ENCODE peak calls at places on chromosome 1, in nine cellular contexts. One of them, this sample, is unnamed. For H3K4me1, the result is how much of the 10 kb centered on the place peaks cover.

GRCh38 chr1:165816157-165816556 is 11.3 kb upstream of the UCK2 start:
- DNase-seq in CD8-positive, alpha-beta T cell: no peak
- DNase-seq in IMR-90: no peak
- DNase-seq in tibial artery: no peak
- DNase-seq in OCI-LY7: no peak
- DNase-seq in small intestine: no peak
- DNase-seq in neuronal stem cell: no peak
- DNase-seq in gastrocnemius medialis: no peak
- DNase-seq in right atrium auricular region: no peak
- DNase-seq in this sample: no peak

GRCh38 chr1:64006276-64007051 is 197.0 kb upstream of the UBE2U start:
- DNase-seq in CD8-positive, alpha-beta T cell: no peak
- DNase-seq in IMR-90: peak
- DNase-seq in tibial artery: peak
- DNase-seq in OCI-LY7: no peak
- DNase-seq in small intestine: peak
- DNase-seq in neuronal stem cell: no peak
- DNase-seq in gastrocnemius medialis: no peak
- DNase-seq in right atrium auricular region: no peak
- DNase-seq in this sample: no peak

GRCh38 chr1:201709564-201710295 is 119.2 kb upstream of the IPO9 start:
- DNase-seq in CD8-positive, alpha-beta T cell: peak
- DNase-seq in IMR-90: peak
- DNase-seq in tibial artery: peak
- DNase-seq in OCI-LY7: peak
- DNase-seq in small intestine: peak
- DNase-seq in neuronal stem cell: no peak
- DNase-seq in gastrocnemius medialis: peak
- DNase-seq in right atrium auricular region: peak
- DNase-seq in this sample: peak

GRCh38 chr1:41355761-41356160 is 5.5 kb upstream of the FOXO6 start:
- DNase-seq in CD8-positive, alpha-beta T cell: no peak
- DNase-seq in IMR-90: no peak
- DNase-seq in tibial artery: no peak
- DNase-seq in OCI-LY7: no peak
- DNase-seq in small intestine: no peak
- DNase-seq in neuronal stem cell: no peak
- DNase-seq in gastrocnemius medialis: no peak
- DNase-seq in right atrium auricular region: no peak
- DNase-seq in this sample: no peak

GRCh38 chr1:231079166-231079565 is 39.1 kb upstream of the FAM89A start:
- DNase-seq in CD8-positive, alpha-beta T cell: no peak
- DNase-seq in IMR-90: no peak
- DNase-seq in tibial artery: no peak
- DNase-seq in OCI-LY7: no peak
- DNase-seq in small intestine: no peak
- DNase-seq in neuronal stem cell: no peak
- DNase-seq in gastrocnemius medialis: no peak
- DNase-seq in right atrium auricular region: no peak
- DNase-seq in this sample: no peak

GRCh38 chr1:193176113-193176512 is 10.3 kb downstream of the B3GALT2 start:
- DNase-seq in CD8-positive, alpha-beta T cell: no peak
- DNase-seq in IMR-90: peak
- DNase-seq in tibial artery: no peak
- DNase-seq in OCI-LY7: no peak
- DNase-seq in small intestine: no peak
- DNase-seq in neuronal stem cell: no peak
- DNase-seq in gastrocnemius medialis: no peak
- DNase-seq in right atrium auricular region: no peak
- DNase-seq in this sample: no peak

GRCh38 chr1:7493711-7494110 is 277.4 kb upstream of the VAMP3 start:
- DNase-seq in CD8-positive, alpha-beta T cell: no peak
- DNase-seq in IMR-90: no peak
- DNase-seq in tibial artery: no peak
- DNase-seq in OCI-LY7: no peak
- DNase-seq in small intestine: no peak
- DNase-seq in neuronal stem cell: no peak
- DNase-seq in gastrocnemius medialis: no peak
- DNase-seq in right atrium auricular region: no peak
- DNase-seq in this sample: no peak

GRCh38 chr1:69648486-69648885 is 80.8 kb downstream of the LRRC7 start:
- DNase-seq in CD8-positive, alpha-beta T cell: no peak
- DNase-seq in IMR-90: peak
- DNase-seq in tibial artery: no peak
- DNase-seq in OCI-LY7: no peak
- DNase-seq in small intestine: no peak
- DNase-seq in neuronal stem cell: no peak
- DNase-seq in gastrocnemius medialis: no peak
- DNase-seq in right atrium auricular region: no peak
- DNase-seq in this sample: no peak

GRCh38 chr1:55702064-55702463 is 486.9 kb upstream of the USP24 start:
- DNase-seq in CD8-positive, alpha-beta T cell: no peak
- DNase-seq in IMR-90: no peak
- DNase-seq in tibial artery: no peak
- DNase-seq in OCI-LY7: peak
- DNase-seq in small intestine: peak
- DNase-seq in neuronal stem cell: no peak
- DNase-seq in gastrocnemius medialis: no peak
- DNase-seq in right atrium auricular region: no peak
- DNase-seq in this sample: no peak

GRCh38 chr1:56375184-56375837 is 204.1 kb downstream of the PLPP3 start:
- DNase-seq in CD8-positive, alpha-beta T cell: no peak
- DNase-seq in IMR-90: peak
- DNase-seq in tibial artery: no peak
- DNase-seq in OCI-LY7: no peak
- DNase-seq in small intestine: no peak
- DNase-seq in neuronal stem cell: no peak
- DNase-seq in gastrocnemius medialis: no peak
- DNase-seq in right atrium auricular region: no peak
- DNase-seq in this sample: no peak

GRCh38 chr1:183871142-183871541 is 66.2 kb downstream of the RGL1 start:
- DNase-seq in CD8-positive, alpha-beta T cell: no peak
- DNase-seq in IMR-90: peak
- DNase-seq in tibial artery: no peak
- DNase-seq in OCI-LY7: no peak
- DNase-seq in small intestine: no peak
- DNase-seq in neuronal stem cell: no peak
- DNase-seq in gastrocnemius medialis: no peak
- DNase-seq in right atrium auricular region: no peak
- DNase-seq in this sample: peak

GRCh38 chr1:94922756-94923465 is 4.0 kb downstream of the CNN3 start:
- DNase-seq in CD8-positive, alpha-beta T cell: no peak
- DNase-seq in IMR-90: peak
- DNase-seq in tibial artery: no peak
- DNase-seq in OCI-LY7: no peak
- DNase-seq in small intestine: peak
- DNase-seq in neuronal stem cell: no peak
- DNase-seq in gastrocnemius medialis: no peak
- DNase-seq in right atrium auricular region: no peak
- DNase-seq in this sample: no peak
- H3K4me3 ChIP-seq in CD8-positive, alpha-beta T cell: no peak
- H3K4me3 ChIP-seq in IMR-90: peak
- H3K4me3 ChIP-seq in tibial artery: peak
- H3K4me3 ChIP-seq in OCI-LY7: no peak
- H3K4me3 ChIP-seq in small intestine: peak
- H3K4me3 ChIP-seq in neuronal stem cell: no peak
- H3K4me3 ChIP-seq in gastrocnemius medialis: peak
- H3K4me3 ChIP-seq in right atrium auricular region: peak
- H3K4me3 ChIP-seq in this sample: no peak

DNA sequence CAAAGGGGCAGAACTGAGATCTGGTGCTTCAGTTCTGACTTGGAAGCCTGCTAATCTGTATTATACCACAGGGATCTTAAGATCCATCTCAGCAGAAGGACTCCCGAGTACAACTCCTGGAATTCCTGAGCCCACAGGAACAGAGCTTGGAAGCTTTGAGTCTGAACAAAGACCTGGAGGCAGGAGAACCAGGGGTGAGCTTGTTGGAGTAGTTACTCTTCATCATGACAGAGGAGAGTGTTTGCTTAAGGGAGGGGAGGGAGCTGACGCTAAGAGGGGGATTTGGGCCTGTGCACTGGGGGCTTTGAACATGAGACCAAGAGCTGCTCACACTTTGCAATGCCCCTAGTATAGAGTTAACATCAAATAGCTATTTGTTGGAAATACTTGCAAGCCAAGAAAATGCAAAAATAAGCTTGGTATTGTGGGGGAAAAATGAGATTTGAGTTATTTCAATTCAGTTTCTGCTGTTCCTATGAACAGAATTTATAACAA is 41.1 kb upstream of the TRABD2B start:
- DNase-seq in CD8-positive, alpha-beta T cell: no peak
- DNase-seq in IMR-90: no peak
- DNase-seq in tibial artery: no peak
- DNase-seq in OCI-LY7: no peak
- DNase-seq in small intestine: no peak
- DNase-seq in neuronal stem cell: no peak
- DNase-seq in gastrocnemius medialis: no peak
- DNase-seq in right atrium auricular region: no peak
- DNase-seq in this sample: no peak
- H3K4me1 ChIP-seq in CD8-positive, alpha-beta T cell: under half
- H3K4me1 ChIP-seq in IMR-90: under half
- H3K4me1 ChIP-seq in tibial artery: under half
- H3K4me1 ChIP-seq in OCI-LY7: under half
- H3K4me1 ChIP-seq in small intestine: under half
- H3K4me1 ChIP-seq in neuronal stem cell: under half
- H3K4me1 ChIP-seq in gastrocnemius medialis: under half
- H3K4me1 ChIP-seq in right atrium auricular region: under half
- H3K4me1 ChIP-seq in this sample: under half

DNA sequence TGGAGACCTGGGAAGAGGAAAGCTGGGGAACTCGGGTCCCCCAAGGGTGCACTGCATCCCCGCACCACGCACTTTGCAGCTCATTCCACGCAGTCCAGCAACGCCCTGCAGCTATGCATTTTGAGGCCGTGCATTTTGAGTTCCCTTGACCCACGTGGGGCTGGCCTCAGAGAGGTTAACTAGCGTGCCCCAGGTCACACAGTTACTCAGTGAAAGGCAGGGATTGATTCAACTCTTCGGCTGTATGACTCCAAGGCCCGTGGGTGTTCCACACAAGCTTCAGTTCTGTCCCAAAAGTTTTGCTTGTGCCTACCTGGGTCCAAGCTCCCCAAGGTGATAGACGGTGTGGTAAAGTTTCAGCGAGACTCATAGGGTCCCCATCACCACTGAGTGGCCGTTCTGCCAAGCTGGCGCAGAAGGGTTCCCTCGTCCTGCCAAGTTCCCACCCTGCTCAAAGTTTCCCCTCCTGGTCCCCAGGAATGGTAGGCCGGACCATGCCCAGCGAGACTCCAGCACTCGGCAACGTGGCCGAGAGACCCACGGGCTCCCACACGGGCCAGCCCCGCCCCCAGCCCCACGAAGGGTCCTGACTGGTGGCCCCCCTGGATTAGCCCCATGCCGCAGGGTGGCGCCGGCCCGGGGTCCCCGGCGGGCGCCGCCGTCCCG is 611 bp downstream of the HSPG2 start:
- DNase-seq in CD8-positive, alpha-beta T cell: no peak
- DNase-seq in IMR-90: no peak
- DNase-seq in tibial artery: no peak
- DNase-seq in OCI-LY7: no peak
- DNase-seq in small intestine: peak
- DNase-seq in neuronal stem cell: no peak
- DNase-seq in gastrocnemius medialis: no peak
- DNase-seq in right atrium auricular region: no peak
- DNase-seq in this sample: no peak
- H3K27ac ChIP-seq in CD8-positive, alpha-beta T cell: no peak
- H3K27ac ChIP-seq in IMR-90: peak
- H3K27ac ChIP-seq in tibial artery: peak
- H3K27ac ChIP-seq in OCI-LY7: no peak
- H3K27ac ChIP-seq in small intestine: peak
- H3K27ac ChIP-seq in neuronal stem cell: no peak
- H3K27ac ChIP-seq in gastrocnemius medialis: peak
- H3K27ac ChIP-seq in right atrium auricular region: peak
- H3K27ac ChIP-seq in this sample: peak

DNA sequence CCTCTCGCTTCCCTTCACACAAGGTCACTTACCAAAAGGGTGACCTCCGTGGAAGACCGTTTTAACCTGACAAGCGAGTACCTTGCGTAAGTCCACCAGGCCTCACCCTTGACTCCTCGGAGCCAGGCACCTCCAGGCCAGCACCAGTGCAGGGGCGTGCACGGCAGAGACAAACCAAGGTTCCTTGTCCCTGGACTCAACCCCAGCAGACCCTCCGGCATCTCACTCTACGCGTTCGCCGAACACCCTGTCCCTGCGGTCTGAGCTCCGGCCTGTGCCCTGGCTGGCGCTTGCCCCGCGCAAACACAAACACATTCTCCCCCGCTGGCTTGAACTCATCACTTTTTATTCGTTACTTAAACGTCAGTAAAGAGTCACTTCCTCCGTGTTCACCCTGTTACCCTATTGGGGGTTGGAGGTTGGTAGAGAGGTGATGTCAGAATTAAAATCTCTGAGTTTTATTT is 4.6 kb downstream of the TBX15 start:
- DNase-seq in CD8-positive, alpha-beta T cell: no peak
- DNase-seq in IMR-90: no peak
- DNase-seq in tibial artery: peak
- DNase-seq in OCI-LY7: no peak
- DNase-seq in small intestine: no peak
- DNase-seq in neuronal stem cell: no peak
- DNase-seq in gastrocnemius medialis: no peak
- DNase-seq in right atrium auricular region: no peak
- DNase-seq in this sample: no peak
- H3K4me3 ChIP-seq in CD8-positive, alpha-beta T cell: no peak
- H3K4me3 ChIP-seq in IMR-90: no peak
- H3K4me3 ChIP-seq in tibial artery: peak
- H3K4me3 ChIP-seq in OCI-LY7: no peak
- H3K4me3 ChIP-seq in small intestine: no peak
- H3K4me3 ChIP-seq in neuronal stem cell: no peak
- H3K4me3 ChIP-seq in gastrocnemius medialis: peak
- H3K4me3 ChIP-seq in right atrium auricular region: no peak
- H3K4me3 ChIP-seq in this sample: no peak

GRCh38 chr1:116760487-116760886 is 6.3 kb downstream of the CD2 start:
- DNase-seq in CD8-positive, alpha-beta T cell: no peak
- DNase-seq in IMR-90: no peak
- DNase-seq in tibial artery: no peak
- DNase-seq in OCI-LY7: no peak
- DNase-seq in small intestine: no peak
- DNase-seq in neuronal stem cell: no peak
- DNase-seq in gastrocnemius medialis: no peak
- DNase-seq in right atrium auricular region: no peak
- DNase-seq in this sample: no peak
- H3K4me1 ChIP-seq in CD8-positive, alpha-beta T cell: half or more
- H3K4me1 ChIP-seq in IMR-90: under half
- H3K4me1 ChIP-seq in tibial artery: under half
- H3K4me1 ChIP-seq in OCI-LY7: under half
- H3K4me1 ChIP-seq in small intestine: under half
- H3K4me1 ChIP-seq in neuronal stem cell: under half
- H3K4me1 ChIP-seq in gastrocnemius medialis: under half
- H3K4me1 ChIP-seq in right atrium auricular region: under half
- H3K4me1 ChIP-seq in this sample: under half

GRCh38 chr1:186828612-186829542 is at the start of gene PLA2G4A:
- DNase-seq in CD8-positive, alpha-beta T cell: no peak
- DNase-seq in IMR-90: peak
- DNase-seq in tibial artery: peak
- DNase-seq in OCI-LY7: no peak
- DNase-seq in small intestine: peak
- DNase-seq in neuronal stem cell: no peak
- DNase-seq in gastrocnemius medialis: peak
- DNase-seq in right atrium auricular region: peak
- DNase-seq in this sample: peak
- H3K27ac ChIP-seq in CD8-positive, alpha-beta T cell: no peak
- H3K27ac ChIP-seq in IMR-90: no peak
- H3K27ac ChIP-seq in tibial artery: peak
- H3K27ac ChIP-seq in OCI-LY7: no peak
- H3K27ac ChIP-seq in small intestine: peak
- H3K27ac ChIP-seq in neuronal stem cell: no peak
- H3K27ac ChIP-seq in gastrocnemius medialis: peak
- H3K27ac ChIP-seq in right atrium auricular region: peak
- H3K27ac ChIP-seq in this sample: no peak

This sample was measured in heart right ventricle.